ENCODE peak calls at places on chromosomes 16 and 17, in four cellular contexts. O is sigmoid colon, P is A549, A is stomach. X is an unnamed sample.

GRCh38 chr17:78252701-78253635 is 21.5 kb downstream of the TMEM235 start:
- DNase-seq in O (peak; percentile 60), A (no peak), P (no peak), X (no peak)

GRCh38 chr16:57134982-57135381 is 42.6 kb downstream of the CPNE2 start:
- DNase-seq in O (no peak), A (no peak), P (no peak), X (no peak)

GRCh38 chr16:56617212-56618085 is 8.1 kb upstream of the MT1E start:
- DNase-seq in P (no peak), O (peak; percentile 92), A (peak; percentile 80), X (peak; percentile 65)

GRCh38 chr17:80346498-80347275 is 68.3 kb upstream of the ENDOV start:
- DNase-seq in A (no peak), P (no peak), O (no peak), X (no peak)

GRCh38 chr16:67444259-67445125 is 13.6 kb downstream of the HSD11B2 start:
- DNase-seq in A (no peak), P (no peak), O (no peak), X (no peak)

GRCh38 chr16:86343111-86343642 is 167.2 kb upstream of the FOXF1 start:
- DNase-seq in O (peak; percentile 97), P (no peak), A (peak; percentile 42), X (peak; percentile 61)

GRCh38 chr16:49838639-49839461 is 17.1 kb downstream of the ZNF423 start:
- DNase-seq in O (no peak), P (no peak), A (no peak), X (peak; percentile 33)

GRCh38 chr17:3666516-3666915 is 1.9 kb downstream of the TAX1BP3 start:
- DNase-seq in A (no peak), P (no peak), O (no peak), X (no peak)

GRCh38 chr17:82320140-82320840 is 2.9 kb upstream of the CD7 start:
- DNase-seq in P (no peak), A (no peak), O (no peak), X (no peak)

GRCh38 chr16:54545890-54546476 is 259.4 kb upstream of the IRX3 start:
- DNase-seq in P (no peak), O (no peak), A (no peak), X (no peak)

GRCh38 chr16:56263711-56264608 is 72.7 kb downstream of the GNAO1 start:
- DNase-seq in O (peak; percentile 60), A (no peak), P (no peak), X (no peak)

GRCh38 chr17:27562777-27563455 is 68.1 kb upstream of the LGALS9 start:
- DNase-seq in A (no peak), O (no peak), P (no peak), X (no peak)

GRCh38 chr16:31291376-31291775 is 31.6 kb downstream of the ITGAM start:
- DNase-seq in O (no peak), A (no peak), P (no peak), X (no peak)

GRCh38 chr17:15273141-15273793 is 8.1 kb upstream of the PMP22 start:
- DNase-seq in P (peak; percentile 73), O (no peak), A (no peak), X (no peak)

GRCh38 chr17:38453951-38454421 is 25.7 kb downstream of the ARHGAP23 start:
- DNase-seq in P (no peak), O (no peak), A (no peak), X (peak; percentile 52)

DNA sequence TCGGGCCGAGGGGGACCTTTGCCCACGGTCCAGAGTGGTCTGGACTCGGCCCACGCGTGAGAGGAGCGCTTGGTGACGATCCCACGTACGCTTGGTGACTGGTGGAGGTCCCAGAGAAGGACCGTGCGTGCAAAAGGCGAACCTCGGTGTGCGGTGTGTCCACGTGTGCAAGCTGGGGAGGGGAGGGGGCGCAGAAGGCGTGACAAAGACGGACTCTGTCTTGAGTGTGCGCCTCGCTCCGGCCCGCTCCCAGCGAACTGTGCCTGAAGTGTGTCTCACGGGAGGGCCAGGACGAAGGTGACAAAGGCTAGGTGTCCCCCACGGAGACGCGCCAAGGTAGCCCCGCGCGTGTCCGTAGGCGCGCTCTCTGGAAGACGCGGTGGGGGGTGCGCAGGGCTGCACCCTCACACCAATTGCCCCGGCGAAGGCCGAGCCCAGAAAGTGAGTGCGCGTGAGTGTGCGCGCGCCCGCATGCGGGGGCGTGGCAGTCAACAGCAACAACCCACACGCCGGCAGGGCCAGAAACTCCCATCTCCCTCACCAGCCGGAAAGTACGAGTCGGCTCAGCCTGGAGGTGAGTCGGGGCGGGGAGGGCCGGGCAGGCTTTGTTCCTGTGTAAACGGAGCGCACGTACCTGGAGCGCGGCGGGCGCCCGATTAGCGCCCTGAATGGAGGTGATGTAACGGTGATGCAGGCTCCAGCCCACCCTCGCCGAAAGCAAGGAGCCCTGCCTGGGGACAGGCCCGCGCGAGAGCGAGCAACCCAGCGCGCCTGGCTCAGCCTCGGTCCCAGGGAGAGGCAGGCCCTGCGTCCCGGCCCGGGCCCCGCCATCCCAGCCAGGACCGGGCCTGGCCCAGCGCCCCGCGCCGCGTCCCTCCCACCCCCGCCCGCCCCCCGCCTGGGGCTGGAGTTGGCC is at the start of gene GPRC5C:
- DNase-seq in A (peak; percentile 95), P (peak; percentile 96), O (peak; percentile 80), X (peak; percentile 79)
- TF ChIP-seq POLR2A in A (no peak), P (peak; percentile 49), O (no peak), X (no peak)

DNA sequence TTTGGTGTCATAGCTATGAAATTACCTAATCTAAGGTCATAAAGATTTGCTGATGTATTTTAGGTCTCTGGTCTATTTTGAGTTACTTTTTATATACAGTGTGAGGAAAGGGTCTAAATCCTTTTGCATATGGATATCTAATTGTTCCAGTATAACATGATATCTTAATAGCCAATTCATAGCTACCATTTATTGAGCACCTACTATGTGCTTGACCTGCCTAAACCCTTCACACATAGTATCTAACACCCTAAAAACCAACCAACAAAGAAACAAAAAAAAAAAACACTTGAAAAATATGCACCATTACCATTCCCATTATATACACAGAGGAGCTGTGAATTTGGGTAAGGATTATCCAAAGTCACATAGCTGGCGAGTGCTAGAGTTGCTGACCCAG is 48.7 kb upstream of the MTSS2 start:
- DNase-seq in A (no peak), O (no peak), P (no peak), X (no peak)
- TF ChIP-seq CTCF in A (no peak), O (no peak), P (no peak), X (no peak)

DNA sequence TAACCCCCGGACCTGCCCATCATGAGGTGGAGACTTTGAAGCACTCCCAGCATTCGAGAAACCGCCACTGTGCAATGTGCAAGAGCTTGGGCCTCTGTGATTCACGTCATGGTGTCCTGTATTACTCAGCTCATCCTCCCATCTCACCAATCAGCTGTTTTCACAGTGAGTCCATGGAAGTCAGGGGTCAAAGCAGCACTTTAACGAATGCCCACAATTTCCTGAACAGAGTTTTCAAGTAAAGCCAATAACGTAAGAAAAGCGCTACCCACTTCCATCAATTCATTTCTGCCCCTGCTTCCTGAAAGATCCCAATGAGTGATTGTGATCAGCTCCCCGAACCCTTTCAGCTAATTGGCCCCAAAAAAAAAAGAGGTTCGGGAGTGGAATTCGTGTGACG is 136.9 kb upstream of the NUDT7 start:
- DNase-seq in O (no peak), P (no peak), A (no peak), X (no peak)
- TF ChIP-seq POLR2A in O (no peak), P (no peak), A (no peak), X (no peak)

DNA sequence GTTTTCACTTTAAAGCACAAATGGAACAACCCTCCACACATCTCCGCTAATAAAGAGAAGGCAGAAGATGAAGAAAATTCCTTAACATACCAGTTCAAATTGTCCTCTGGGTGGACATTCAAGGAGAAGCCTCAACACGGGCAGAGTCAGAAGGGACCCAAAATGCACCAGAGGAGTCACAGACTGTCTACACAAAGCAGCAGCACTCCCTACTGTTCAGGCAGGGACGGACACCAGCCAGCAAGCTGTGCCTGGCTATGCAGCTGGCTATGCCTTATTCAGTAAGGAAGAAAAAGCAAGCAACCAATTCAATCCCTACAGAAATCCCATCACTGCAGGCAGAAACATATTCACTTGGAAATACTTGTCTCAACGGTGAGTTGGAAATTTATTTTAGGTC is 8.1 kb downstream of the DNAJC7 start:
- DNase-seq in A (no peak), P (no peak), O (no peak), X (no peak)
- TF ChIP-seq CTCF in A (no peak), P (peak; percentile 11), O (peak; percentile 12), X (no peak)

GRCh38 chr17:36534881-36535668 is at the start of gene PIGW:
- DNase-seq in A (peak; percentile 89), P (peak; percentile 91), O (peak; percentile 93), X (peak; percentile 88)
- TF ChIP-seq POLR2A in A (no peak), P (peak; percentile 90), O (peak; percentile 91), X (no peak)

DNA sequence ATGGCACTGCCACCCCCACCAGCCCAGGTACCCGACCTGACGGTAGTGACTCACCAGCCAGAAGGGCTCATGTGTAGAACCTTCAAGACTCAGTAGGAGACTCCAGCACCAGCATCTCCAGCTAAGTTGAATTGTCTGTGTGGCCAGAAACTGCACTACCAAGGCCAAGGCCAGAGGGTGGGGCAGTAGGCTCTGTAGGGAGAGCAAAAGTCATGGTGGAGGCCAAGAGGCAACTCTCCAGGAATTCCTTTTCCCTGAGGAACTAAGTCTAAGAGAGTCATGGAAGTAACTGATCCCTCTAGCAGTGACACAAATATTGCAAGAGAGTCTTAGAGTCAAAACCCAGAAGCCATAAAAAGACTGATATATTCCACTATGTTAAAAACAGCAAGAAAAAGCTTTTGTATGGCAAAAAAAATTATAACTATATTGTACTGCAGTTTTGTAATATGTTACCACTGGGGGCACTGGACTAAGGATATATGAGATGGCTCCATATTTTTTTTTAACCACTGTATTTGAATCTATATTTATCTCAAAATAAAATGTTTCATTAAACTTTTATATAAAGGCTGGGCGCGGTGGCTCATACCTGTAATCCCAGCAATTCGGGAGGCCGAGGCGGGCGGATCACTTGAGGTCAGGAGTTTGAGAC is 30.2 kb upstream of the GUCY2D start:
- DNase-seq in P (no peak), A (no peak), O (peak; percentile 50), X (no peak)
- TF ChIP-seq CTCF in P (peak; percentile 28), A (no peak), O (no peak), X (no peak)

GRCh38 chr17:2406903-2407790 is 6.3 kb upstream of the MNT start:
- DNase-seq in O (peak; percentile 87), P (peak; percentile 75), A (peak; percentile 69), X (peak; percentile 78)
- TF ChIP-seq POLR2A in O (no peak), P (no peak), A (no peak), X (peak; percentile 41)

GRCh38 chr16:3984111-3985060 is 103.9 kb upstream of the CREBBP start:
- DNase-seq in P (no peak), A (no peak), O (no peak), X (no peak)

GRCh38 chr16:3982216-3982615 is 101.7 kb upstream of the CREBBP start:
- DNase-seq in P (no peak), O (no peak), A (no peak), X (no peak)

GRCh38 chr16:3986235-3986544 is 105.7 kb upstream of the CREBBP start:
- DNase-seq in P (no peak), A (no peak), O (no peak), X (no peak)

GRCh38 chr16:3980311-3981111 is 100.0 kb upstream of the CREBBP start:
- DNase-seq in A (no peak), O (no peak), P (no peak), X (peak; percentile 46)

DNA sequence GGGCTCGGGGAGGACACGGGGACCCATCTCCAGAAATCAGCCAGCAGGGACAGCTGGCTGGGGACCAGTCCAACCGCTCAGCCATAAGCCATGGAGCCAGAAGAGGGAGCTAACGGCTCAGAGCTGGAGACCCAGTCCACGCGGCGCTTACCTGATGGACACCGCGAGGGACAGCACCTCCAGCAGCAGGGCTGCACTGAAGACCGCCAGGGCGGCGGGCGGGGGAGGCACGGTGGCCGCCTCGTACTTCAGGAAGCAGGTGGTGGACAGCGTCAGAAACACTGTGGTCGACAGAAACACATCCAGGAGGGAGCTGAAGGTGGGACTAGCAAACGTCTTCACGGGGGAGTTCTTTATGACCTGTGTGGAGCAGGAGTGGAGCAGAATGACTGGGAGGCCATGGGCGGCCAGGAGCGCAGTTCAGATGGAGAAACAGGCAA is 102.6 kb upstream of the CREBBP start:
- DNase-seq in A (peak; percentile 82), O (peak; percentile 85), P (peak; percentile 93), X (peak; percentile 75)
- TF ChIP-seq CTCF in A (no peak), O (peak; percentile 73), P (peak; percentile 91), X (peak; percentile 70)

GRCh38 chr17:45130640-45131293 is 1.5 kb downstream of the PLCD3 start:
- DNase-seq in P (no peak), O (peak; percentile 64), A (no peak), X (no peak)
- TF ChIP-seq POLR2A in P (no peak), O (no peak), A (no peak), X (no peak)